ENCODE peak calls at places on chromosome 13, in four cellular contexts. O is Peyer's patch, I is uterus, J is cardiac muscle cell. F is an unnamed sample.
A peak's percentile ranks its signal among the peaks of the same experiment; 100 is the strongest.

GRCh38 chr13:110433014-110433413 is 125.9 kb downstream of the COL4A2 start:
- DNase-seq in O (no peak), I (no peak), J (no peak), F (no peak)

GRCh38 chr13:86464193-86464592 is 665.0 kb upstream of the SLITRK6 start:
- DNase-seq in J (no peak), O (no peak), I (no peak), F (no peak)

GRCh38 chr13:94712287-94712811 is at the start of gene SOX21:
- DNase-seq in O (no peak), I (no peak), J (no peak), F (no peak)

GRCh38 chr13:109840201-109840892 is 54.0 kb upstream of the IRS2 start:
- DNase-seq in O (no peak), I (no peak), J (peak; percentile 57), F (peak; percentile 47)

GRCh38 chr13:110092869-110093268 is 214.1 kb downstream of the COL4A1 start:
- DNase-seq in O (no peak), I (no peak), J (peak; percentile 59), F (no peak)

GRCh38 chr13:79995334-79995733 is 345.6 kb downstream of the SPRY2 start:
- DNase-seq in J (peak; percentile 67), I (no peak), O (no peak), F (peak; percentile 19)

GRCh38 chr13:73417012-73417615 is 358.3 kb downstream of the KLF5 start:
- DNase-seq in O (no peak), I (no peak), J (peak; percentile 19), F (no peak)

GRCh38 chr13:95698047-95698749 is 21.3 kb downstream of the DNAJC3 start:
- DNase-seq in O (no peak), I (no peak), J (peak; percentile 29), F (no peak)

GRCh38 chr13:73223372-73223781 is 164.6 kb downstream of the KLF5 start:
- DNase-seq in J (no peak), I (no peak), O (no peak), F (no peak)

GRCh38 chr13:61084983-61085382 is 330.7 kb downstream of the PCDH20 start:
- DNase-seq in O (no peak), J (no peak), I (no peak), F (no peak)

GRCh38 chr13:29923554-29924481 is 73.4 kb upstream of the UBL3 start:
- DNase-seq in O (peak; percentile 43), I (peak; percentile 82), J (peak; percentile 95), F (peak; percentile 93)

GRCh38 chr13:46022476-46022875 is 30.1 kb downstream of the ZC3H13 start:
- DNase-seq in I (no peak), O (no peak), J (peak; percentile 19), F (no peak)

GRCh38 chr13:43180837-43181236 is 157.5 kb downstream of the DNAJC15 start:
- DNase-seq in I (no peak), J (no peak), O (no peak), F (no peak)

GRCh38 chr13:43180036-43180660 is 156.8 kb downstream of the DNAJC15 start:
- DNase-seq in O (no peak), J (no peak), I (no peak), F (no peak)

DNA sequence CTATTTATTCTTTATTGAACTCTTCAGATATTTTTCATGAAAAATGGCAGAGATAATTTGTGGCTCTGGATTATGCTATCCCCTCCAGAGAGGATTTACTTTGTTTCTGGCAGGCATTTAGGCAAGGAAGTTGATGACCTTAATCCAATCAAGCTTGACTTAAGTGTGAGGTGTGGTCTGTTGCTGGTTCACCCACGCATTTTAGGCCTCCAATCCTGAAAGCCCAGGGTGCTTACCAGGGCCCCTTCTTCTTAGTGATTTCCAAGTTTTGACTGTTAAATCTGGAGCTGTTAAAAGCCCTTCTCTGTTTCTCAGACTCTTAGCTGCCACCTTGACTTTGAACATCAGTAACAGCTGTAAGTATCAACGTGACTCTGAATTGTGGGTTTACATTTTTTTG is 161.8 kb downstream of the DNAJC15 start:
- DNase-seq in I (no peak), J (no peak), O (no peak), F (no peak)
- H3K4me3 ChIP-seq in I (no peak overlapping the region), J (no peak overlapping the region), O (no peak overlapping the region), F (no peak overlapping the region)

DNA sequence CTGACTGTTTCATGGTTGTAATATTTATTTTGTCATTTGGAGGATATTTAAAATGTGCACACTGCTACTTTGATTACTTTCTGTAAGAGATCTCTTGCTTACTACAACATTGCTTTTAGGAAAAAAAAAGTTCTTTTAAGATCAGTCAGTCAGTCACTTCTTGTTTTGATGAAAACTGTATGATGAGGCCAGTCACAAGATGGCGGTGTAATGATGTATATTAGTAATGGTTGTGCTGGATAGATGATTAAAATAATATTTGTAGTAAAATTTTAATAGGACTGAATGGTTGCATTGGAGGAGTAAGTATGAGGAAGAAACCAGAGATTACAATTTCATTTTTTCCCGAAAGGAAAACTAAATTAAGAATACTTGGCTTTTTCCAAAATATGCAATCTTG is 2411.1 kb downstream of the PCDH9 start:
- DNase-seq in I (no peak), J (peak; percentile 25), O (no peak), F (no peak)
- TF ChIP-seq CTCF in I (no peak), J (no peak), O (no peak), F (no peak)

GRCh38 chr13:20528451-20528850 is 2.8 kb upstream of the CRYL1 start:
- DNase-seq in I (no peak), O (no peak), J (no peak), F (no peak)

GRCh38 chr13:20525144-20525600 is 485 bp downstream of the CRYL1 start:
- DNase-seq in I (peak; percentile 23), O (peak; percentile 29), J (peak; percentile 14), F (no peak)

GRCh38 chr13:20525601-20526544 is at the start of gene CRYL1:
- DNase-seq in I (peak; percentile 77), O (peak; percentile 73), J (peak; percentile 66), F (no peak)

GRCh38 chr13:20521388-20521787 is 4.3 kb downstream of the CRYL1 start:
- DNase-seq in J (no peak), O (no peak), I (no peak), F (no peak)

GRCh38 chr13:20526664-20527063 is 1.0 kb upstream of the CRYL1 start:
- DNase-seq in O (no peak), I (no peak), J (peak; percentile 26), F (no peak)
- H3K4me3 ChIP-seq in O (peak overlapping the region; percentile 92), I (peak overlapping the region; percentile 48), J (peak overlapping the region; percentile 89), F (no peak overlapping the region)

GRCh38 chr13:44651209-44651608 is 75.1 kb upstream of the TSC22D1 start:
- DNase-seq in J (no peak), O (no peak), I (no peak), F (no peak)

GRCh38 chr13:44649118-44649455 is 73.0 kb upstream of the TSC22D1 start:
- DNase-seq in J (no peak), I (no peak), O (no peak), F (no peak)

GRCh38 chr13:44649834-44650233 is 73.7 kb upstream of the TSC22D1 start:
- DNase-seq in O (no peak), I (no peak), J (no peak), F (no peak)

GRCh38 chr13:44646044-44646443 is 69.9 kb upstream of the TSC22D1 start:
- DNase-seq in O (no peak), J (no peak), I (no peak), F (no peak)

GRCh38 chr13:44648392-44649117 is 72.4 kb upstream of the TSC22D1 start:
- DNase-seq in J (peak; percentile 22), O (no peak), I (no peak), F (no peak)
- TF ChIP-seq CTCF in J (peak; percentile 41), O (peak; percentile 20), I (no peak), F (peak; percentile 36)

DNA sequence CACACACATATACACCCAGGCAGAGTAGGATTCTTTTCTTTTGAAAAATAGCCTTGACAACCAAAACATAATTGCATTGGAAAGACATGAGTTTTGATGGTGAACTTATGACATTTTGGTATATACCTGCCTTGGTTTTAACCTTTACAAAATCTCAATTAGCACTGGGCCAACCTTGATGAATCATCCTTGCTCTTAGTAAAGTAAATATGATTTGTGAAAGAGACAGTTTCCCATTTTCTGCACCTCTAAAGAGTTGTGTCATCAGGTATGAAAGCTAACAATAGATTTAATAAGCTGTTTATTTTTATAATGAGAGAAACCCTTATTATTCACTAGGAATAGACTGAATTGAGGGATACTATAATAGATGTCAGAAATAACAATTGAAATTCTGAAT is 15.7 kb upstream of the ENOX1 start:
- DNase-seq in O (no peak), J (no peak), I (no peak), F (no peak)
- H3K4me3 ChIP-seq in O (no peak overlapping the region), J (no peak overlapping the region), I (no peak overlapping the region), F (no peak overlapping the region)

GRCh38 chr13:47598340-47598911 is 402.6 kb downstream of the SUCLA2 start:
- DNase-seq in J (peak; percentile 22), O (no peak), I (no peak), F (no peak)
- TF ChIP-seq CTCF in J (peak; percentile 30), O (no peak), I (no peak), F (peak; percentile 10)

DNA sequence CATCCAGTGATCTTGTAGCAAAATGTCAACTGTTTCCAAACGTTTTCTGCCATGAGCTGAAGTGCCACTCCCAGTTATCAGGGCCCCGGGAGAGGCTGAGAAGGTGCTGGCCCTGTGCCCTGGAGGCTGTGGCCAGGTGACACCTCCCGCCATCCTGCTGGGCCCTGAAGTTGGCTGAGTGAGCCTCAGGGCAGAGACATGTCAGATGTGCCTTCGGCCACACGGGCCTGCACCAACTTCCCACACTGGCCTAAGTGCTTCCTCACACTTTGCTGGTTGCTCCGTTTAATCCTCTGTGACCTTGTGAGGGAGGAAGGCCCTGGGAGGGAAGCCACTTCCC is 4.8 kb downstream of the ADPRHL1 start:
- DNase-seq in I (no peak), J (no peak), O (no peak), F (no peak)
- H3K4me3 ChIP-seq in I (no peak overlapping the region), J (no peak overlapping the region), O (peak overlapping the region; percentile 50), F (peak overlapping the region; percentile 46)

DNA sequence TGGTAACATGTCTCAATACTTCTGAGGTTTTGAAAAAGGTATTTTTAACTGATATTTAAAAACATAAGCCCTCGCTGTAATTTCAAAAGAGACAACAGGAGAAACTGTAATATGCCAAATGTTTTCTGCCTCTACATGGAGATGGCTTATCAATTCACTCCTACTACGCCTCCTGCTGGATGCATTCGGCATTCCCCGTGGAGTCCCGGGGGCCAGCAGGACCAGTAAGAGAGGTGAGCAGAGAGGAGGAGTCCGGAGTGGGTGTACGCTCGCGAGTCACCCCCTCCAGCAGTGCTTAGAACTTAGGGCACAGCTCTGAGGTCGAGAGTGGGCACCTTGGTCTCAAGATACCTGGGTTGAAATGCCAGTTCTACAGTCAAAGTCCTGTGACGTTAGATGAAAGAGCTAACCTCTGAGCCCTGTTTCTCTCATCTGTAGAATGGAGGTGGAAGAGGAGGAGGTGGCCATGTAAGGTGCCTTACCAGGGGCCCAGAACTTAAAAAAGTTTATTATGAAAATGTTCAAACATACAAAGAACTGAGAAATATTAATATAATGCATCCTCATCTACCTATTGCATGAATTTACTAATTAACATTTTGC is 110.2 kb downstream of the STK24 start:
- DNase-seq in J (peak; percentile 53), O (peak; percentile 46), I (no peak), F (no peak)
- TF ChIP-seq CTCF in J (peak; percentile 72), O (peak; percentile 54), I (peak; percentile 3), F (peak; percentile 76)

DNA sequence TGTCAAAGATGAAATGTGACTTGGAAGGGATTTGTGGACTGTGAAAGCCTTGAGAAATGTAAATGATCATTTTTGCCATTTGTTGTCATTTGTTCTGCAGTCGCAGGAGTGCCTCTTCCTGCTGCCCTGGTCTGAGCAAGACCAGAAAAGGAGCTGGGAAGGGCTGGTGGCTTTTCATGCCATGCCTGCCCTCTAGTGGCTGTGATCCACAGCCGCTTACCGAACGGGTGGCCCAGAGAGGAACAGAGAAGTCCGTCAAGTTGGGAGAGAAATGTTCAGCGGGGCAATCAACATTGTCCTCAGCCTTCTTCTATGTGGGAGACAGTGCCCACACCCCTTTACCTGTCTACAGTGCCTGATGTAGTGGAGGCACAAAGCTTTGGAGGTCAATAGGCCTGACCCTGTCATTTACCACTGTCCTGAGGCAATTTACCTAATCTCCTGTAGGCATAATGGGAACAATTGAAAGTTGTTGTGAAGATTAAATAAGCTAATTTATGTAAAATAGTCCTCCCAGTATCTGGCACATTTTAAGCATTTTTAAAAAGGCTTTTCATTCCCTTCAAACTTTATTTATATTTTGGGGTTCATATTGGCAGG is 224.5 kb downstream of the B3GLCT start:
- DNase-seq in I (peak; percentile 80), J (peak; percentile 89), O (peak; percentile 68), F (peak; percentile 37)
- H3K4me3 ChIP-seq in I (no peak overlapping the region), J (no peak overlapping the region), O (no peak overlapping the region), F (no peak overlapping the region)

F was measured in HFF-Myc.